ENCODE peak calls at places on chromosomes 2 and 18, in ten cellular contexts. B, O, Q, L, J, K, I, F, W and G are unnamed samples.

GRCh38 chr2:30422437-30422805 is 24.6 kb upstream of the LCLAT1 start:
- DNase-seq in B (no peak), O (peak), Q (peak), L (peak), J (no peak), K (peak), I (no peak), F (no peak), W (no peak), G (no peak)

GRCh38 chr2:98935777-98936132 is 270 bp downstream of the CRACDL start:
- DNase-seq in B (no peak), O (no peak), Q (no peak), L (no peak), J (no peak), K (no peak), I (no peak), F (no peak), W (no peak), G (no peak)

GRCh38 chr2:57890462-57890861 is 156.1 kb upstream of the VRK2 start:
- DNase-seq in B (no peak), O (no peak), Q (no peak), L (no peak), J (no peak), K (no peak), I (no peak), F (peak), W (no peak), G (no peak)

GRCh38 chr2:10906926-10907479 is 4.7 kb upstream of the KCNF1 start:
- DNase-seq in B (no peak), O (no peak), Q (no peak), L (no peak), J (no peak), K (no peak), I (no peak), F (no peak), W (no peak), G (no peak)

GRCh38 chr2:232229917-232230310 is 148.6 kb upstream of the ALPP start:
- DNase-seq in B (no peak), O (no peak), Q (no peak), L (no peak), J (no peak), K (no peak), I (no peak), F (peak), W (peak), G (no peak)

GRCh38 chr18:78656346-78656925 is 323.2 kb upstream of the SALL3 start:
- DNase-seq in B (no peak), O (no peak), Q (no peak), L (no peak), J (no peak), K (no peak), I (no peak), F (no peak), W (no peak), G (no peak)

GRCh38 chr2:86397989-86398388 is 43.2 kb upstream of the KDM3A start:
- DNase-seq in B (no peak), O (no peak), Q (no peak), L (no peak), J (no peak), K (no peak), I (no peak), F (no peak), W (no peak), G (no peak)

GRCh38 chr2:127661949-127662510 is 13.3 kb downstream of the LIMS2 start:
- DNase-seq in B (peak), O (no peak), Q (no peak), L (no peak), J (no peak), K (no peak), I (no peak), F (peak), W (no peak), G (peak)

GRCh38 chr2:202269585-202269984 is 4.0 kb downstream of the NOP58 start:
- DNase-seq in B (no peak), O (no peak), Q (no peak), L (peak), J (no peak), K (no peak), I (no peak), F (no peak), W (no peak), G (no peak)

GRCh38 chr2:20288941-20289340 is 61.7 kb downstream of the PUM2 start:
- DNase-seq in B (no peak), O (no peak), Q (no peak), L (no peak), J (no peak), K (no peak), I (no peak), F (peak), W (no peak), G (no peak)

GRCh38 chr2:20796374-20796791 is 26.5 kb downstream of the LDAH start:
- DNase-seq in B (no peak), O (no peak), Q (no peak), L (no peak), J (no peak), K (no peak), I (no peak), F (peak), W (no peak), G (no peak)

GRCh38 chr2:142724186-142724585 is 153.3 kb upstream of the KYNU start:
- DNase-seq in B (no peak), O (no peak), Q (no peak), L (no peak), J (no peak), K (no peak), I (no peak), F (no peak), W (no peak), G (no peak)

GRCh38 chr2:209536363-209536762 is 112.5 kb downstream of the MAP2 start:
- DNase-seq in B (no peak), O (no peak), Q (no peak), L (no peak), J (no peak), K (no peak), I (no peak), F (no peak), W (no peak), G (no peak)

GRCh38 chr2:43534569-43534968 is 61.3 kb downstream of the THADA start:
- DNase-seq in B (no peak), O (no peak), Q (no peak), L (no peak), J (no peak), K (no peak), I (no peak), F (no peak), W (no peak), G (no peak)

GRCh38 chr2:38613126-38613848 is 10.6 kb upstream of the HNRNPLL start:
- DNase-seq in B (no peak), O (no peak), Q (no peak), L (no peak), J (no peak), K (no peak), I (no peak), F (peak), W (no peak), G (no peak)

GRCh38 chr2:98093611-98094010 is 6.6 kb downstream of the VWA3B start:
- DNase-seq in B (no peak), O (no peak), Q (no peak), L (no peak), J (no peak), K (no peak), I (no peak), F (no peak), W (no peak), G (no peak)

GRCh38 chr2:197279997-197280756 is 30.4 kb downstream of the ANKRD44 start:
- DNase-seq in B (no peak), O (no peak), Q (no peak), L (no peak), J (no peak), K (no peak), I (no peak), F (peak), W (no peak), G (peak)

GRCh38 chr18:13653746-13654455 is 72.5 kb downstream of the FAM210A start:
- DNase-seq in B (no peak), O (no peak), Q (peak), L (no peak), J (no peak), K (no peak), I (no peak), F (no peak), W (peak), G (no peak)